ENCODE peak calls at places on chromosomes 2 and 18, in ten cellular contexts. J is transverse colon, R is Caco-2, M is right atrium auricular region, Q is right lobe of liver, I is BJ, S is mammary epithelial cell, T is HFF-Myc, V is DND-41, Z is OCI-LY7. C is an unnamed sample.

GRCh38 chr2:128413014-128413717 is 94.5 kb upstream of the HS6ST1 start:
- DNase-seq in S (no peak), M (no peak), J (no peak), V (peak; percentile 42), I (no peak), Z (no peak), R (no peak), Q (no peak), T (no peak), C (no peak)

GRCh38 chr2:159615936-159616733 is at the start of gene BAZ2B:
- DNase-seq in V (no peak), T (no peak), I (no peak), S (peak; percentile 83), J (peak; percentile 64), R (peak; percentile 66), Z (no peak), M (peak; percentile 69), Q (peak; percentile 61), C (peak; percentile 70)

GRCh38 chr18:45666520-45666919 is 51.2 kb downstream of the SLC14A2 start:
- DNase-seq in T (no peak), Z (no peak), Q (no peak), V (peak; percentile 40), M (no peak), R (no peak), I (no peak), S (no peak), J (no peak), C (no peak)

GRCh38 chr2:40721595-40721994 is 269.7 kb upstream of the SLC8A1 start:
- DNase-seq in Z (no peak), S (peak; percentile 42), T (peak; percentile 9), J (no peak), I (no peak), R (no peak), V (no peak), Q (no peak), M (no peak), C (no peak)

GRCh38 chr2:70516596-70516995 is 37.0 kb downstream of the TGFA start:
- DNase-seq in R (no peak), Z (peak; percentile 55), J (no peak), T (no peak), M (no peak), I (no peak), Q (no peak), V (no peak), S (peak; percentile 48), C (no peak)

GRCh38 chr2:11811036-11811654 is 64.7 kb downstream of the LPIN1 start:
- DNase-seq in Z (no peak), Q (no peak), S (no peak), V (no peak), M (peak; percentile 57), T (no peak), I (no peak), J (no peak), R (no peak), C (no peak)

GRCh38 chr2:197293252-197294007 is 17.1 kb downstream of the ANKRD44 start:
- DNase-seq in M (no peak), T (no peak), Q (no peak), J (no peak), V (no peak), S (peak; percentile 82), Z (peak; percentile 79), R (no peak), I (no peak), C (no peak)

GRCh38 chr2:275457-275856 is 10.7 kb downstream of the ACP1 start:
- DNase-seq in T (no peak), Q (no peak), Z (peak; percentile 52), I (no peak), J (no peak), V (no peak), S (no peak), M (no peak), R (no peak), C (no peak)

GRCh38 chr2:184030245-184030644 is 568.1 kb upstream of the ZNF804A start:
- DNase-seq in M (no peak), Q (no peak), I (no peak), S (no peak), V (no peak), J (no peak), T (no peak), Z (no peak), R (no peak), C (no peak)

GRCh38 chr2:75276093-75277055 is 77.1 kb upstream of the TACR1 start:
- DNase-seq in J (no peak), Z (no peak), R (no peak), T (no peak), M (no peak), I (no peak), Q (no peak), V (no peak), S (peak; percentile 66), C (peak; percentile 30)

GRCh38 chr2:228355897-228356296 is 174.4 kb upstream of the SPHKAP start:
- DNase-seq in I (no peak), Z (no peak), J (no peak), S (no peak), V (no peak), T (no peak), M (no peak), Q (no peak), R (no peak), C (no peak)

GRCh38 chr2:177340158-177340557 is 52.4 kb upstream of the AGPS start:
- DNase-seq in Z (no peak), V (no peak), S (no peak), J (no peak), I (no peak), R (no peak), T (no peak), Q (no peak), M (no peak), C (no peak)

GRCh38 chr2:234840336-234840735 is 111.5 kb upstream of the SH3BP4 start:
- DNase-seq in T (peak; percentile 97), J (peak; percentile 9), R (peak; percentile 43), Q (no peak), M (peak; percentile 62), S (peak; percentile 73), V (no peak), I (peak; percentile 75), Z (no peak), C (peak; percentile 88)

GRCh38 chr2:43174368-43175186 is 51.8 kb downstream of the ZFP36L2 start:
- DNase-seq in T (no peak), I (no peak), Q (peak; percentile 66), M (no peak), S (no peak), R (no peak), J (peak; percentile 72), V (no peak), Z (peak; percentile 81), C (no peak)

GRCh38 chr2:237629739-237630138 is 2.4 kb downstream of the LRRFIP1 start:
- DNase-seq in S (peak; percentile 47), Q (no peak), R (no peak), T (no peak), Z (no peak), M (no peak), J (no peak), V (no peak), I (no peak), C (no peak)

GRCh38 chr2:86789687-86790133 is 1.0 kb downstream of the CD8A start:
- DNase-seq in Q (no peak), R (no peak), J (no peak), T (no peak), M (no peak), Z (no peak), V (no peak), I (no peak), S (no peak), C (no peak)
- H3K4me3 ChIP-seq in Q (peak overlapping the region; percentile 24), R (no peak overlapping the region), J (peak overlapping the region; percentile 36), T (no peak overlapping the region), M (no peak overlapping the region), Z (no peak overlapping the region), V (no peak overlapping the region), I (no peak overlapping the region), S (no peak overlapping the region), C (no peak overlapping the region)

GRCh38 chr2:166152064-166152463 is 24.2 kb upstream of the SCN1A start:
- DNase-seq in Q (no peak), T (no peak), V (no peak), S (no peak), I (no peak), R (no peak), Z (no peak), M (no peak), J (no peak), C (no peak)
- TF ChIP-seq CTCF in Q (no peak), T (no peak), V (no peak), S (no peak), I (no peak), R (no peak), Z (no peak), M (no peak), J (no peak), C (no peak)

DNA sequence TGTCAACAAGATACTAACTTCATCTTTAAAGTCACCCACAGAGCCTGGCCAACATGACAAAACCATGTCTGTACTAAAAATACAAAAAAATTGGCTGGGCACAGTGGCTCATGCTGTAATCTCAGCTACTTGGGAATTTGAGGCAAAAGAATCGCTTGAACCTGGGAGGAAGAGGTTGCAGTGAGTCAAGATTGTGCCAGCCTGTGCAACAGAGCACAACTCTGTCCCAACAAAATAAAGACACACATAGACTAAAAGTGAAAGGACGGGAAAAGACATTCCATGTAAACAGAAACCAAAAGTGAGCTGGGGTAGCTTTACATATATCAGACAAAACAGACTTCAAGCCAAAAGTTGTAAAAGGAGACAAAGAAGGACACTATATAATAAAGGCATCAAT is 34.8 kb downstream of the USP34 start:
- DNase-seq in M (no peak), S (no peak), I (no peak), Q (no peak), V (no peak), J (no peak), T (no peak), Z (no peak), R (no peak), C (no peak)
- H3K4me3 ChIP-seq in M (no peak overlapping the region), S (no peak overlapping the region), I (no peak overlapping the region), Q (peak overlapping the region; percentile 10), V (no peak overlapping the region), J (peak overlapping the region; percentile 26), T (no peak overlapping the region), Z (peak overlapping the region; percentile 33), R (no peak overlapping the region), C (peak overlapping the region; percentile 16)

GRCh38 chr2:174148833-174149232 is 99.5 kb downstream of the OLA1 start:
- DNase-seq in I (no peak), R (no peak), Q (no peak), M (no peak), V (no peak), S (no peak), T (no peak), Z (no peak), J (no peak), C (no peak)

GRCh38 chr2:174142290-174142689 is 106.0 kb downstream of the OLA1 start:
- DNase-seq in I (no peak), V (no peak), Z (no peak), M (no peak), J (no peak), R (no peak), S (no peak), Q (no peak), T (no peak), C (no peak)

GRCh38 chr2:174149530-174149929 is 98.8 kb downstream of the OLA1 start:
- DNase-seq in I (no peak), Z (no peak), R (no peak), T (no peak), J (no peak), M (no peak), S (no peak), V (no peak), Q (no peak), C (no peak)

DNA sequence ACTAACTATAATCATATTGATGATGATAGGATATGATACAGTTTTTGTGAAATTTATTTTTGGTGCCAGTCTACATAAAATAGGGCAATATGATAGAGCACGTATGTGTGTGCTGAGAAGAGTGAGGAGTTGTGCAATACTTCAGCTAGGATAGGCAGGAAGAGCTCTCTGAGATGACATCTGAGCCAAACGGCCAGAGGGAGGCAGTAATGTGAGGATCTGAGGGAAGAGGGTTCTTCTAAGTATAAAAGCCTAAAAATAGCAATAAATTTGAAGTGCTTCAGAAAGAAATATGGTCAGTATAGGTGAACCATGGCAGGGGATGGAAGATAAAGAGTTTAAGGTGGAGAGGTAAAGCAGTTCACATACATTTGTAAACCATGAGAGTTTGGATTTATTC is 102.5 kb downstream of the OLA1 start:
- DNase-seq in V (no peak), M (no peak), S (no peak), Q (no peak), Z (no peak), T (no peak), R (no peak), I (no peak), J (no peak), C (no peak)
- TF ChIP-seq CTCF in V (peak; percentile 42), M (no peak), S (no peak), Q (no peak), Z (peak; percentile 33), T (peak; percentile 28), R (peak; percentile 2), I (no peak), J (no peak), C (peak; percentile 38)